ENCODE peak calls at places on chromosomes 13 and 19, in nine cellular contexts. C is neural progenitor cell; K is CD8-positive, alpha-beta memory T cell; J is endothelial cell of umbilical vein; N is right cardiac atrium; H is esophagus squamous epithelium; E is right lobe of liver; P is thoracic aorta; V is mucosa of descending colon. Q is an unnamed sample.

GRCh38 chr19:10907925-10908324 is 20.5 kb downstream of the YIPF2 start:
- DNase-seq in V (no peak), N (no peak), C (no peak), H (no peak), K (no peak), P (no peak), E (no peak), J (no peak), Q (no peak)

GRCh38 chr13:24161980-24162517 is 1.5 kb downstream of the SPATA13 start:
- DNase-seq in C (no peak), V (peak; percentile 83), P (no peak), J (no peak), K (no peak), N (no peak), E (no peak), H (no peak), Q (no peak)

GRCh38 chr19:28878862-28879566 is 333.9 kb downstream of the UQCRFS1 start:
- DNase-seq in V (peak; percentile 54), E (peak; percentile 70), C (peak; percentile 92), P (peak; percentile 13), K (peak; percentile 25), N (peak; percentile 66), J (peak; percentile 20), H (no peak), Q (peak; percentile 90)

GRCh38 chr19:38842439-38843174 is 7.2 kb downstream of the HNRNPL start:
- DNase-seq in K (peak; percentile 36), J (no peak), P (no peak), E (no peak), C (no peak), H (no peak), V (peak; percentile 39), N (no peak), Q (no peak)

GRCh38 chr19:30212574-30212973 is 159.6 kb upstream of the ZNF536 start:
- DNase-seq in H (no peak), P (no peak), E (no peak), V (no peak), J (no peak), K (no peak), C (no peak), N (no peak), Q (no peak)

GRCh38 chr19:39471756-39472536 is 8.7 kb upstream of the TIMM50 start:
- DNase-seq in E (no peak), J (no peak), P (no peak), V (no peak), H (no peak), K (no peak), N (no peak), C (no peak), Q (no peak)

GRCh38 chr19:8611890-8612806 is 1.6 kb upstream of the ADAMTS10 start:
- DNase-seq in V (peak; percentile 48), J (peak; percentile 31), E (no peak), C (no peak), K (no peak), H (no peak), P (peak; percentile 63), N (peak; percentile 89), Q (peak; percentile 44)

GRCh38 chr19:34274827-34275625 is 20.7 kb downstream of the GARRE1 start:
- DNase-seq in V (no peak), K (no peak), P (no peak), N (no peak), C (no peak), H (no peak), E (no peak), J (peak; percentile 69), Q (no peak)

GRCh38 chr19:6767081-6767356 is 216 bp downstream of the SH2D3A start:
- DNase-seq in K (no peak), P (no peak), V (no peak), C (peak; percentile 34), H (no peak), E (no peak), J (no peak), N (no peak), Q (peak; percentile 73)

GRCh38 chr13:109646423-109646822 is 140.0 kb downstream of the IRS2 start:
- DNase-seq in J (no peak), E (no peak), P (no peak), C (no peak), N (no peak), K (no peak), H (no peak), V (no peak), Q (no peak)

GRCh38 chr19:49761625-49762311 is 1.3 kb downstream of the TSKS start:
- DNase-seq in V (no peak), J (no peak), K (no peak), P (no peak), E (no peak), C (no peak), N (peak; percentile 64), H (no peak), Q (peak; percentile 85)

GRCh38 chr19:48887861-48888612 is 10.5 kb downstream of the TULP2 start:
- DNase-seq in N (no peak), J (no peak), P (no peak), K (no peak), V (no peak), C (no peak), E (no peak), H (no peak), Q (no peak)

GRCh38 chr19:5719274-5719960 is 529 bp downstream of the LONP1 start:
- DNase-seq in K (peak; percentile 33), C (peak; percentile 40), E (no peak), H (no peak), N (no peak), V (no peak), J (peak; percentile 40), P (no peak), Q (peak; percentile 71)

GRCh38 chr19:39097299-39097698 is 13.1 kb downstream of the ACP7 start:
- DNase-seq in C (no peak), N (no peak), H (no peak), J (no peak), V (no peak), P (no peak), K (no peak), E (no peak), Q (no peak)

GRCh38 chr19:10846500-10847202 is 1.6 kb upstream of the C19orf38 start:
- DNase-seq in P (no peak), E (no peak), V (no peak), H (no peak), J (no peak), K (no peak), C (no peak), N (no peak), Q (no peak)

GRCh38 chr13:23348270-23349126 is 85.0 kb downstream of the SACS start:
- DNase-seq in H (no peak), C (no peak), E (no peak), V (no peak), P (no peak), K (no peak), J (no peak), N (no peak), Q (no peak)

GRCh38 chr19:19403373-19403901 is 2.0 kb upstream of the GATAD2A start:
- DNase-seq in H (no peak), E (no peak), K (no peak), P (no peak), V (no peak), N (no peak), J (no peak), C (no peak), Q (no peak)

GRCh38 chr19:38079926-38080380 is 144.1 kb downstream of the DPF1 start:
- DNase-seq in P (no peak), E (no peak), C (no peak), N (no peak), K (no peak), H (no peak), V (no peak), J (peak; percentile 81), Q (no peak)

GRCh38 chr19:1882089-1882785 is 3.1 kb downstream of the ABHD17A start:
- DNase-seq in V (peak; percentile 34), C (peak; percentile 36), K (peak; percentile 71), J (peak; percentile 49), E (peak; percentile 34), N (no peak), H (no peak), P (no peak), Q (peak; percentile 39)

GRCh38 chr13:69857188-69857821 is 250.3 kb upstream of the ATXN8OS start:
- DNase-seq in V (no peak), J (peak; percentile 64), K (no peak), N (no peak), P (no peak), C (peak; percentile 75), E (no peak), H (no peak), Q (peak; percentile 85)

GRCh38 chr19:35628565-35629331 is at the start of gene RBM42:
- DNase-seq in H (peak; percentile 85), N (peak; percentile 96), P (peak; percentile 96), J (peak; percentile 99), V (peak; percentile 97), E (peak; percentile 93), K (peak; percentile 97), C (peak; percentile 99), Q (peak; percentile 99)
- H3K9me3 ChIP-seq in H (no peaks in the 10 kb centered on the region), N (no peaks in the 10 kb centered on the region), P (no peaks in the 10 kb centered on the region), J (no peaks in the 10 kb centered on the region), V (no peaks in the 10 kb centered on the region), E (no peaks in the 10 kb centered on the region), K (no peaks in the 10 kb centered on the region), C (no peaks in the 10 kb centered on the region), Q (no peaks in the 10 kb centered on the region)

GRCh38 chr19:56537442-56537841 is 1.3 kb upstream of the ZFP28 start:
- DNase-seq in N (no peak), E (no peak), V (no peak), H (no peak), P (no peak), J (no peak), K (no peak), C (no peak), Q (no peak)
- H3K9me3 ChIP-seq in N (peaks cover 6% of the 10 kb centered on the region), E (peaks cover 28% of the 10 kb centered on the region), V (peaks cover 84% of the 10 kb centered on the region), H (peaks cover 4% of the 10 kb centered on the region), P (peaks cover 52% of the 10 kb centered on the region), J (no peaks in the 10 kb centered on the region), K (peaks cover 10% of the 10 kb centered on the region), C (peaks cover 4% of the 10 kb centered on the region), Q (peaks cover 49% of the 10 kb centered on the region)

GRCh38 chr19:23351806-23352205 is 43.5 kb downstream of the ZNF91 start:
- DNase-seq in E (no peak), H (no peak), J (no peak), N (no peak), P (no peak), V (no peak), C (no peak), K (no peak), Q (no peak)

GRCh38 chr19:23345838-23346237 is 49.4 kb downstream of the ZNF91 start:
- DNase-seq in K (no peak), C (peak; percentile 4), E (no peak), J (no peak), P (no peak), H (no peak), N (no peak), V (no peak), Q (no peak)

GRCh38 chr19:23343434-23344010 is 51.7 kb downstream of the ZNF91 start:
- DNase-seq in K (no peak), C (no peak), P (no peak), N (no peak), E (no peak), V (no peak), J (no peak), H (no peak), Q (no peak)

GRCh38 chr19:23346696-23347095 is 48.6 kb downstream of the ZNF91 start:
- DNase-seq in P (no peak), E (no peak), V (no peak), K (no peak), H (no peak), J (no peak), C (no peak), N (no peak), Q (no peak)
- H3K9me3 ChIP-seq in P (peaks cover 92% of the 10 kb centered on the region), E (peaks cover 47% of the 10 kb centered on the region), V (peaks cover 99% of the 10 kb centered on the region), K (peaks cover 76% of the 10 kb centered on the region), H (peaks cover 4% of the 10 kb centered on the region), J (peaks cover 10% of the 10 kb centered on the region), C (peaks cover 14% of the 10 kb centered on the region), N (peaks cover 11% of the 10 kb centered on the region), Q (peaks cover 54% of the 10 kb centered on the region)

GRCh38 chr19:54817670-54818536 is 1.6 kb downstream of the KIR3DL1 start:
- DNase-seq in J (no peak), N (no peak), H (no peak), V (no peak), E (no peak), C (no peak), P (no peak), K (no peak), Q (no peak)
- H3K9me3 ChIP-seq in J (peaks cover 2% of the 10 kb centered on the region), N (no peaks in the 10 kb centered on the region), H (no peaks in the 10 kb centered on the region), V (no peaks in the 10 kb centered on the region), E (no peaks in the 10 kb centered on the region), C (no peaks in the 10 kb centered on the region), P (no peaks in the 10 kb centered on the region), K (no peaks in the 10 kb centered on the region), Q (no peaks in the 10 kb centered on the region)

Q was measured in Karpas-422.